ENCODE peak calls at places on chromosome X, in five cellular contexts. B is CD8-positive, alpha-beta memory T cell; G is uterus; P is foreskin keratinocyte; C is adrenal gland. X is an unnamed sample.

GRCh38 chrX:41334866-41335589 is 1.1 kb downstream of the DDX3X start:
- DNase-seq in B (peak), C (peak), G (peak), P (no peak), X (peak)

GRCh38 chrX:47563801-47564315 is 2.9 kb downstream of the ARAF start:
- DNase-seq in G (no peak), P (no peak), B (no peak), C (no peak), X (no peak)

GRCh38 chrX:69991685-69992084 is 58.1 kb downstream of the AWAT2 start:
- DNase-seq in P (no peak), B (no peak), G (no peak), C (no peak), X (no peak)

GRCh38 chrX:30741545-30741944 is 88.3 kb downstream of the GK start:
- DNase-seq in G (no peak), B (no peak), P (no peak), C (no peak), X (no peak)

GRCh38 chrX:50211510-50211909 is 6.9 kb downstream of the CCNB3 start:
- DNase-seq in B (no peak), P (no peak), C (no peak), G (no peak), X (no peak)

GRCh38 chrX:106898462-106898861 is 4.7 kb downstream of the RIPPLY1 start:
- DNase-seq in P (no peak), C (no peak), B (peak), G (no peak), X (no peak)

GRCh38 chrX:873016-873415 is 242.4 kb downstream of the SHOX start:
- DNase-seq in B (no peak), P (no peak), C (no peak), G (no peak), X (no peak)

GRCh38 chrX:15143050-15143824 is 126.6 kb downstream of the ASB9 start:
- DNase-seq in P (no peak), C (peak), B (peak), G (peak), X (no peak)

GRCh38 chrX:153161952-153162351 is 17.1 kb upstream of the MAGEA1 start:
- DNase-seq in G (no peak), P (no peak), B (no peak), C (no peak), X (no peak)

GRCh38 chrX:22095306-22095705 is 63.2 kb downstream of the PHEX start:
- DNase-seq in B (no peak), C (no peak), P (no peak), G (peak), X (no peak)

GRCh38 chrX:15814811-15815210 is 24.5 kb downstream of the ZRSR2 start:
- DNase-seq in C (no peak), P (no peak), G (no peak), B (no peak), X (no peak)

GRCh38 chrX:134990475-134991473 is at the start of gene SMIM10:
- DNase-seq in C (peak), P (no peak), G (peak), B (peak), X (no peak)

GRCh38 chrX:40166582-40166981 is 68.8 kb upstream of the BCOR start:
- DNase-seq in B (no peak), P (no peak), C (no peak), G (peak), X (no peak)

GRCh38 chrX:132209527-132209926 is 9.7 kb downstream of the RAP2C start:
- DNase-seq in B (no peak), C (no peak), G (no peak), P (no peak), X (no peak)

GRCh38 chrX:21738145-21738949 is 19.6 kb downstream of the SMPX start:
- DNase-seq in C (no peak), G (no peak), P (no peak), B (no peak), X (no peak)

GRCh38 chrX:118654331-118654730 is 73.1 kb upstream of the IL13RA1 start:
- DNase-seq in C (no peak), P (no peak), B (no peak), G (no peak), X (no peak)

GRCh38 chrX:39065051-39065871 is 264.0 kb downstream of the MID1IP1 start:
- DNase-seq in G (no peak), B (no peak), C (no peak), P (no peak), X (no peak)

GRCh38 chrX:4932790-4933189 is 1219.3 kb upstream of the PRKX start:
- DNase-seq in G (no peak), B (no peak), C (no peak), P (peak), X (no peak)

GRCh38 chrX:120464409-120464808 is 4.7 kb downstream of the LAMP2 start:
- DNase-seq in B (no peak), G (no peak), P (no peak), C (peak), X (no peak)

GRCh38 chrX:118164138-118164537 is 47.5 kb upstream of the KLHL13 start:
- DNase-seq in C (no peak), P (no peak), G (no peak), B (no peak), X (no peak)

GRCh38 chrX:80335062-80335830 is 85.0 kb upstream of the TENT5D start:
- DNase-seq in C (peak), B (no peak), P (peak), G (peak), X (no peak)

GRCh38 chrX:142156567-142156966 is 48.5 kb downstream of the MAGEC2 start:
- DNase-seq in P (no peak), C (no peak), B (no peak), G (no peak), X (no peak)

GRCh38 chrX:77628294-77629025 is 157.6 kb downstream of the ATRX start:
- DNase-seq in P (no peak), G (no peak), C (no peak), B (no peak), X (no peak)

GRCh38 chrX:3295731-3296130 is 50.7 kb downstream of the MXRA5 start:
- DNase-seq in C (peak), G (no peak), P (no peak), B (no peak), X (no peak)

GRCh38 chrX:12700745-12701144 is 90.5 kb upstream of the PRPS2 start:
- DNase-seq in B (no peak), P (no peak), G (no peak), C (no peak), X (no peak)

GRCh38 chrX:119391279-119391678 is 7.9 kb upstream of the SLC25A43 start:
- DNase-seq in C (no peak), P (no peak), G (no peak), B (no peak), X (no peak)

GRCh38 chrX:80808854-80809493 is 703 bp downstream of the BRWD3 start:
- DNase-seq in P (no peak), C (peak), B (peak), G (peak), X (peak)

GRCh38 chrX:112769034-112769433 is 71.6 kb downstream of the AMOT start:
- DNase-seq in P (no peak), C (no peak), G (no peak), B (no peak), X (no peak)

GRCh38 chrX:9525511-9526248 is 60.8 kb downstream of the TBL1X start:
- DNase-seq in C (no peak), B (no peak), G (no peak), P (no peak), X (no peak)

GRCh38 chrX:50049228-50049627 is 126.8 kb downstream of the CLCN5 start:
- DNase-seq in B (no peak), P (peak), G (no peak), C (no peak), X (no peak)

DNA sequence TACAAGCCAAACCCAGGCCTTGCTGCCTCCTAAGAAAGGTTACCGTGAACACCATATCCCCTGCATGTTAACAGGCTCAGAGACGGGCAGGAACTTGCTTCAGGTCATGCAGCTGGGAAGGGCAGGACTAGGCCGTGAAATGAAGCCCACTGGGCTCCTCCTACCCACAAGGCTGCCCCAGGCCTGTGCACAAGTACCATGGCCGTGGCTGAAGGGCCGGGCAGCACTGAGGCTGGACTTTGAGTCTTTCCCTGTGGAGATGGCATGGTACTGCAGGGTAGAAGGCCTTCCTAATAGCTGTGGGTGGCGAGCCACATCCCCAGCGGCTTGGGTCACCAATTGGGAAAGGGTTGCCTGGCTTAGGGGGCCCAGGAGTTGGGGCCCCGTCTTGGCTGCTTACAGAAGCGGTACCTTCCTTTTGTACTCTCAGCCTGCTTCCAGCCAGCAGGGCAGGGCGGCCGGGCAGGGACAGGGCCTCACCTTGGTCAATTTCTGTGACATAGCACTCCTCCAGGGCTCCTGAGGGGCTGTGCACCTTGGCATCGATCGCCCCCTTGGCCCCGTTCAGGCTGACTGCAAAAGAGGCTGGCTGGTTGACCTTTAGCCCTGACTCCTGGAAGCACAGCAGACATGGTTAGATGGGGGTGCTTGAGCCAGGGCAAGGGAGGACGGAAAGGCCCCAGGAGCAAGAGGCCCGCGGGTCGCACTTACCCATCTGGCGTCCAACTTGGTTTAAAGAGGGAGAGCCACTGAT is 23.8 kb downstream of the FLNA start:
- DNase-seq in C (no peak), P (no peak), B (no peak), G (no peak), X (no peak)
- H3K27ac ChIP-seq in C (no peak), P (no peak), B (no peak), G (no peak), X (no peak)

DNA sequence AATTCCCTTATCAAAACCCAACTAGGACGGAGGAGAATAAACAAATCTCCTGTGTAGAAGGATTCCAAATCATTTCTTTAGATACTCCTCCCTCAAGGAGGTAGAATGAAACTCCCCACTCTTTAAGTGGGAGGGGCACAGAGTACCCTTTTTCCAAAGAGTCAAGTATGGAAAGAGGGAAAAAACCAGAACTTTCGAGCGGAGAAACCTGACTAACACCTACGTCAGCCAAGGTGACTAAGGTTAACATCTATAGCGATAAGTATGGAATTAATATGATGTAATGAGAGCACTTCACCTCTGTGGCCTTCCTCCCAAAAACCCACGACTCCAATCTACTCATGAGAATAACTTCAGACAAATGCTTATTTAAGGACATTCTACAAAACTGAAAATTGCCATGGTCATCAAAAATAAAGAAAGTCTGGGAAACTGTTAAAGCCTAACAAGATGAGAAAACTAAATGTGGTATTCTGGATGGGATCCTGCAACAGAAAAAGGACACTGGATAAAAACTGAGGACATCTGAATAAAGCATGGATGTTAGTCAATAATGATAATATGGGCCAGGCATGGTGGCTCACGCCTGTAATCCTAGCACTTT is 157.0 kb upstream of the MAP3K15 start:
- DNase-seq in G (no peak), P (peak), C (no peak), B (no peak), X (no peak)
- H3K27ac ChIP-seq in G (no peak), P (peak), C (no peak), B (no peak), X (no peak)

GRCh38 chrX:71147496-71148277 is 3.0 kb downstream of the NLGN3 start:
- DNase-seq in C (no peak), B (no peak), G (no peak), P (no peak), X (no peak)
- H3K27ac ChIP-seq in C (no peak), B (no peak), G (no peak), P (no peak), X (peak)

GRCh38 chrX:32614707-32615106 is 596.6 kb downstream of the DMD start:
- DNase-seq in B (no peak), G (no peak), C (no peak), P (no peak), X (no peak)
- H3K27ac ChIP-seq in B (no peak), G (no peak), C (no peak), P (no peak), X (no peak)

GRCh38 chrX:129980043-129980442 is 2.4 kb upstream of the BCORL1 start:
- DNase-seq in B (peak), C (peak), P (no peak), G (peak), X (no peak)
- H3K27ac ChIP-seq in B (no peak), C (peak), P (no peak), G (peak), X (no peak)

DNA sequence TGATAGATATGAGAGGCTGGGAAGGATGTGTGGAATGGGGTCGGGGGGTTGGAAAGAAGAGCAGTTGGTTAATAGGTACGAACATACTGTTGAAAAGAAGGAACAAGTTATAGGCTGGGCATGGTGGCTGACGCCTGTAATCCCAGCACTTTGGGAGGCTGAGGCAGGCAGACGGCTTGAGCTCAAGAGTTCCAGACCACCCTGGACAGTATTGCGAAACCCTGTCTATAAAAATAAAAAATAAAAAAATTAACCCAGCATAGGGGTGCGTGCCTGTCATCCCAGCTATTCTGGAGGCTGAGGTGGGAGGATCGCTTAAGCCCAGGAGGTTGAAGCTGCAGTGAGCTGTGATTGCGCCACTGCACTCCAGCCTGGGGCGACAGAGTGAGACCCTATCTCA is 58.5 kb upstream of the NHSL2 start:
- DNase-seq in G (no peak), P (no peak), C (no peak), B (no peak), X (no peak)
- H3K27ac ChIP-seq in G (no peak), P (no peak), C (no peak), B (no peak), X (no peak)

DNA sequence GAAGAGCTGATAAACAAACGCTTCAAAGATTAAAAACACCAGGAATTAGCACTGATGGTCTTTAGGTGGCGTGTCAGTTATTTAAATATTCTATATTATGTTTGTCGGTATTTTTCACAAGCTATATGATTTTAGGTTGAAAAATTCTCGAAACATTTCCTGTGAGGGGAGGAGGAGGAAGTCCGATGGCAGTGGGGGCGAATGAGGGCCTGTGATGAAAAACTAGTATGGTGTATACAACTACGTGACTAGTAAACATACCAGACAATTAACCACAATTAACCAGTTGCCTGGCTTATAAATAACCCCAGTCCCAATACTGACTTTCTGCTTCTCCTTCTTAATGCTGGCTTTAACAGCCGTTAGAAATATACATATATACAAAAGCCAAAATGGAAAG is 612 bp upstream of the NAP1L2 start:
- DNase-seq in C (no peak), B (no peak), P (no peak), G (no peak), X (no peak)
- H3K27ac ChIP-seq in C (peak), B (peak), P (no peak), G (peak), X (peak)

GRCh38 chrX:13760428-13760827 is 25.9 kb downstream of the OFD1 start:
- DNase-seq in B (no peak), P (no peak), G (no peak), C (no peak), X (no peak)
- H3K27ac ChIP-seq in B (no peak), P (no peak), G (no peak), C (no peak), X (no peak)

GRCh38 chrX:139831689-139832456 is 101.0 kb downstream of the ATP11C start:
- DNase-seq in B (no peak), P (no peak), G (no peak), C (peak), X (no peak)
- H3K27ac ChIP-seq in B (no peak), P (no peak), G (no peak), C (no peak), X (no peak)

X was measured in caudate nucleus.